ENCODE peak calls at places on chromosomes 7 and 10, in five cellular contexts. U is natural killer cell treated with Interleukin-12 subunit alpha and Interleukin-12 subunit beta and Interleukin-15 and Interleukin-18, amount 100 ng/mL, for 72 hours; S is NCI-H1105 treated with DMSO at 0.1 percent for 48 hours; Y is C1 segment of cervical spinal cord; N is aorta. W is an unnamed sample.

GRCh38 chr7:106480616-106481031 is 180.3 kb downstream of the CCDC71L start:
- DNase-seq in U (no peak), S (no peak), Y (no peak), N (no peak), W (no peak)

GRCh38 chr7:19116121-19117080 is 1.0 kb downstream of the TWIST1 start:
- DNase-seq in U (no peak), S (peak; percentile 20), Y (no peak), N (peak; percentile 79), W (no peak)

GRCh38 chr7:158865462-158865922 is 9.1 kb downstream of the DYNC2I1 start:
- DNase-seq in U (no peak), S (no peak), Y (no peak), N (no peak), W (no peak)

GRCh38 chr10:29857843-29858242 is 201.5 kb downstream of the JCAD start:
- DNase-seq in U (no peak), S (no peak), Y (no peak), N (no peak), W (no peak)

GRCh38 chr7:28231181-28231580 is 50.6 kb upstream of the JAZF1 start:
- DNase-seq in U (no peak), S (no peak), Y (no peak), N (no peak), W (no peak)

GRCh38 chr10:1120761-1121160 is 64.6 kb downstream of the WDR37 start:
- DNase-seq in U (no peak), S (no peak), Y (peak; percentile 52), N (no peak), W (no peak)

GRCh38 chr7:49081076-49081475 is 156.7 kb downstream of the CDC14C start:
- DNase-seq in U (no peak), S (no peak), Y (no peak), N (no peak), W (no peak)

GRCh38 chr7:126842451-126842850 is 410.3 kb downstream of the GRM8 start:
- DNase-seq in U (no peak), S (no peak), Y (no peak), N (no peak), W (no peak)

GRCh38 chr7:105060394-105060793 is 46.4 kb downstream of the KMT2E start:
- DNase-seq in U (no peak), S (no peak), Y (no peak), N (no peak), W (no peak)

W was measured in left colon.